ENCODE peak calls at places on chromosomes 4 and X, in ten cellular contexts. E is left lung; I is SK-N-SH; K is fibroblast of lung; U is ovary; F is HepG2; J is CD8-positive, alpha-beta T cell; Z is heart left ventricle; Y is cardiac muscle cell; G is CD8-positive, alpha-beta memory T cell. L is an unnamed sample. For H3K36me3, the result is how much of the 10 kb centered on the place peaks cover.

GRCh38 chrX:149198980-149199732 is 305.9 kb downstream of the IDS start:
- DNase-seq in E (no peak), I (no peak), K (no peak), U (no peak), F (no peak), J (no peak), Z (no peak), Y (no peak), G (no peak), L (no peak)

GRCh38 chrX:121579016-121579760 is 531.8 kb downstream of the GLUD2 start:
- DNase-seq in E (no peak), I (peak), K (peak), U (no peak), F (peak), J (no peak), Z (no peak), Y (peak), G (no peak), L (no peak)

GRCh38 chrX:118855681-118856310 is 32.2 kb downstream of the ZCCHC12 start:
- DNase-seq in E (no peak), I (no peak), K (no peak), U (no peak), F (peak), J (no peak), Z (no peak), Y (no peak), G (no peak), L (no peak)

GRCh38 chrX:119389214-119389613 is 9.9 kb upstream of the SLC25A43 start:
- DNase-seq in E (no peak), I (no peak), K (no peak), U (no peak), F (peak), J (no peak), Z (no peak), Y (no peak), G (no peak), L (no peak)

GRCh38 chrX:133265331-133265730 is 47.2 kb upstream of the TFDP3 start:
- DNase-seq in E (no peak), I (no peak), K (peak), U (no peak), F (peak), J (no peak), Z (no peak), Y (peak), G (no peak), L (no peak)

GRCh38 chr4:164442167-164442566 is 311.8 kb upstream of the SMIM31 start:
- DNase-seq in E (no peak), I (no peak), K (peak), U (no peak), F (no peak), J (no peak), Z (no peak), Y (no peak), G (no peak), L (no peak)

GRCh38 chr4:168197926-168198325 is 105.6 kb downstream of the ANXA10 start:
- DNase-seq in E (no peak), I (no peak), K (peak), U (no peak), F (no peak), J (no peak), Z (no peak), Y (no peak), G (no peak), L (no peak)

GRCh38 chr4:8644966-8645752 is 52.6 kb downstream of the CPZ start:
- DNase-seq in E (peak), I (no peak), K (no peak), U (no peak), F (no peak), J (no peak), Z (peak), Y (no peak), G (no peak), L (no peak)

GRCh38 chr4:794911-795725 is 30.8 kb downstream of the CPLX1 start:
- DNase-seq in E (peak), I (no peak), K (no peak), U (no peak), F (no peak), J (no peak), Z (no peak), Y (no peak), G (no peak), L (no peak)

GRCh38 chr4:57462843-57463242 is 352.7 kb upstream of the IGFBP7 start:
- DNase-seq in E (no peak), I (no peak), K (no peak), U (no peak), F (no peak), J (no peak), Z (no peak), Y (no peak), G (no peak), L (no peak)

GRCh38 chrX:22952011-22952410 is 47.7 kb upstream of the DDX53 start:
- DNase-seq in E (no peak), I (peak), K (peak), U (no peak), F (no peak), J (no peak), Z (no peak), Y (peak), G (no peak), L (no peak)

GRCh38 chr4:109294006-109294405 is 8.5 kb downstream of the COL25A1 start:
- DNase-seq in E (no peak), I (peak), K (no peak), U (no peak), F (peak), J (no peak), Z (no peak), Y (peak), G (no peak), L (no peak)

GRCh38 chrX:16666541-16666940 is 16.6 kb downstream of the S100G start:
- DNase-seq in E (no peak), I (no peak), K (peak), U (no peak), F (no peak), J (no peak), Z (no peak), Y (no peak), G (no peak), L (no peak)

GRCh38 chrX:109508915-109509314 is 27.0 kb upstream of the GUCY2F start:
- DNase-seq in E (no peak), I (no peak), K (no peak), U (no peak), F (no peak), J (no peak), Z (no peak), Y (no peak), G (no peak), L (no peak)

GRCh38 chrX:149540133-149540620 is 635 bp upstream of the EOLA1 start:
- DNase-seq in E (peak), I (peak), K (peak), U (peak), F (peak), J (peak), Z (peak), Y (peak), G (peak), L (peak)

GRCh38 chrX:38806875-38807601 is 5.8 kb downstream of the MID1IP1 start:
- DNase-seq in E (no peak), I (no peak), K (no peak), U (no peak), F (peak), J (no peak), Z (no peak), Y (peak), G (no peak), L (no peak)

GRCh38 chrX:86579777-86580176 is 431.5 kb downstream of the DACH2 start:
- DNase-seq in E (no peak), I (no peak), K (no peak), U (no peak), F (no peak), J (no peak), Z (no peak), Y (no peak), G (no peak), L (no peak)
- H3K4me3 ChIP-seq in E (no peak), I (no peak), K (no peak), U (no peak), F (no peak), J (no peak), Z (no peak), Y (no peak), G (no peak), L (no peak)

DNA sequence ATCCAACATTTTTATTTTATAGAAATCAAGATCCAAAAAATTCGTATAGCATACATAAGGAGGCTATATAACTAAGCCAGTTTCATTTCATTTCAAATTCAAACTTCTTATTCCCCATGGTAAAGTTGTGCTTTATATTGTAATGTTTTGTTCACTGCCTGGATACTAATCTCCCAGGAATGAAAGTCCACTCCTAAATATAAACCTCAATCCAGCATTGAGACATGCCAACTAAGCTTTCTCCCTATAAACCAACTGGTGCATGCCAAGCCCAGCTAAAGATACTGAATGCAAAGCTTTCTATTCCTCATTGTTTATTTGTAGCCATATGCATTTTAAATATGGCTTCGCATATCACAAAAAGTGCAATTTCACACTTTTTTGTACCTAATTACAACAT is 63.8 kb upstream of the INPP4B start:
- DNase-seq in E (no peak), I (no peak), K (peak), U (no peak), F (no peak), J (no peak), Z (no peak), Y (no peak), G (no peak), L (no peak)
- H3K36me3 ChIP-seq in E (under half), I (under half), K (under half), U (under half), F (under half), J (under half), Z (under half), Y (under half), G (under half), L (under half)

GRCh38 chr4:119025440-119025839 is 110.2 kb upstream of the MYOZ2 start:
- DNase-seq in E (no peak), I (no peak), K (peak), U (peak), F (no peak), J (no peak), Z (no peak), Y (no peak), G (no peak), L (no peak)
- H3K4me3 ChIP-seq in E (no peak), I (no peak), K (peak), U (peak), F (no peak), J (no peak), Z (no peak), Y (no peak), G (no peak), L (no peak)

DNA sequence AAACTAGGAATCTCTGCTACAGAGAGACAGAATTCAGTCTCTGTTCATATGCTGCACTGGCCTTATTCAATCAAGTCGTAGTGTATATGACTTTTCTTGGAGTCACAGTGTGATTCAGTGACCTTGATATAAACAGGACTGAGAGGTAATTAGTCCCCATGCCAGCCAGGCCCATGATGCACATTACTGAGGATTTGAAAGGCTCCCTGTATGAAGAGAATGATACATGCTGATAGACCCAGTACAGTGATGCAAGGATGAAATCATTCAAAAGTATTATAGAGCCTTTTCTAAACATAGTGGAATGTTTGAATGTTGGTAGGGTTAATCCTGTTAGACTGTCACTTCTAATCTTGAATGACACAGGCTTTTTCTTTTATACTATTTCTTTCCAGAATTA is 34.1 kb downstream of the ANXA3 start:
- DNase-seq in E (no peak), I (no peak), K (peak), U (no peak), F (no peak), J (no peak), Z (no peak), Y (no peak), G (no peak), L (no peak)
- H3K36me3 ChIP-seq in E (half or more), I (under half), K (under half), U (under half), F (under half), J (under half), Z (under half), Y (under half), G (under half), L (under half)

DNA sequence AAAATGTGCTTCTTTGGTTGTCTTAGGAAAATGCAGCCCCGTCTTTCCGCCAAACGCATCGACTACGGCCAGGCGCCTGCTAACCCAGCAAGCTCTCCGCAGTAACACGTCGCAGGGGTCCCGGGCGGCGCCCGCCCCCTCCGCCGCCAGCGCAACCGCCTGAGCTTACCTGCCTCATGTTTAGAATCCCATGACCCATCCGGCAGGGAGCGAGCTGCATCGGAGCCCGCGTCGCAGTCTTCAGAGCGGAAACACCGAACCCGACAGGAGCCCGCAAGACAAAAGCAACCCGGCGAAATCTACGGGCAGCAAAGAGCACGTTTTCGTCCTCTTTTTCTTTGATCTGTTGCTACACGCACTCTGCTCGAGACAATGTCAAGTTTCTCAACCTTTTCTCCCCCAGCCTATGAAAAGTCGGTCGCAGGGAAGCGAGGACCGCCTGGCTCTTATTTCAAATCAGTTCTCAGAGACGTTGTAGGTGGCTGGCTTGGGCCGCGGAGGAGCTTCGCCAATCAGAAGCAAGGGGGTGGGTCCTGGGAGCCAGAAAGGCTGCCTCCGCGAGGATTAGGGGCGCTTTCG is at the start of gene MID1:
- DNase-seq in E (peak), I (peak), K (peak), U (peak), F (no peak), J (no peak), Z (peak), Y (peak), G (no peak), L (no peak)
- H3K4me3 ChIP-seq in E (peak), I (peak), K (peak), U (peak), F (no peak), J (no peak), Z (peak), Y (peak), G (no peak), L (no peak)

GRCh38 chr4:113981591-113981990 is 2.1 kb upstream of the ARSJ start:
- DNase-seq in E (no peak), I (no peak), K (peak), U (no peak), F (no peak), J (no peak), Z (no peak), Y (no peak), G (no peak), L (no peak)

GRCh38 chr4:113978561-113979156 is 788 bp downstream of the ARSJ start:
- DNase-seq in E (peak), I (peak), K (peak), U (peak), F (no peak), J (no peak), Z (peak), Y (no peak), G (no peak), L (no peak)

GRCh38 chr4:113979973-113980615 is 647 bp upstream of the ARSJ start:
- DNase-seq in E (no peak), I (no peak), K (peak), U (no peak), F (no peak), J (no peak), Z (no peak), Y (no peak), G (no peak), L (no peak)

GRCh38 chr4:113979157-113979972 is at the start of gene ARSJ:
- DNase-seq in E (peak), I (peak), K (peak), U (peak), F (no peak), J (no peak), Z (peak), Y (peak), G (no peak), L (no peak)

DNA sequence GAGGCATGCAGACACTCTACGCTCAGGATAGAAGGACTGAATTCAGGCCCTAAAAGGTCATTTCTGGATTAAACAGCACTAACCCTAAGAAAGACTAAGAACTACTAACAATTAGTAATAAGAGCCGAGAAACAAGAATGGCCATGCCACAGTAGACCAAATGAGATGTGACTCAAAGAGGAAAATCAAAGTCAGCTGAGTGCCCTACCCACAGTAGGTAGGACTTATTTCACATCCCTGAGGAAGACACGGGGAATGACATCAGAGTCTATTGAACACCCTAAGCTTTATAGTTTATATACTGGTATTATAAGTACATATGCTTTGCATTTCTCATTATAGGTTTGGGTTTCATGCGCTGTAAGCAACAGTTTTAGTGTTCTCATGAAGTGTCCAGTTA is 2.7 kb upstream of the ARSJ start:
- DNase-seq in E (no peak), I (no peak), K (peak), U (no peak), F (no peak), J (no peak), Z (no peak), Y (no peak), G (no peak), L (no peak)
- H3K36me3 ChIP-seq in E (under half), I (under half), K (under half), U (under half), F (under half), J (under half), Z (under half), Y (under half), G (under half), L (under half)

DNA sequence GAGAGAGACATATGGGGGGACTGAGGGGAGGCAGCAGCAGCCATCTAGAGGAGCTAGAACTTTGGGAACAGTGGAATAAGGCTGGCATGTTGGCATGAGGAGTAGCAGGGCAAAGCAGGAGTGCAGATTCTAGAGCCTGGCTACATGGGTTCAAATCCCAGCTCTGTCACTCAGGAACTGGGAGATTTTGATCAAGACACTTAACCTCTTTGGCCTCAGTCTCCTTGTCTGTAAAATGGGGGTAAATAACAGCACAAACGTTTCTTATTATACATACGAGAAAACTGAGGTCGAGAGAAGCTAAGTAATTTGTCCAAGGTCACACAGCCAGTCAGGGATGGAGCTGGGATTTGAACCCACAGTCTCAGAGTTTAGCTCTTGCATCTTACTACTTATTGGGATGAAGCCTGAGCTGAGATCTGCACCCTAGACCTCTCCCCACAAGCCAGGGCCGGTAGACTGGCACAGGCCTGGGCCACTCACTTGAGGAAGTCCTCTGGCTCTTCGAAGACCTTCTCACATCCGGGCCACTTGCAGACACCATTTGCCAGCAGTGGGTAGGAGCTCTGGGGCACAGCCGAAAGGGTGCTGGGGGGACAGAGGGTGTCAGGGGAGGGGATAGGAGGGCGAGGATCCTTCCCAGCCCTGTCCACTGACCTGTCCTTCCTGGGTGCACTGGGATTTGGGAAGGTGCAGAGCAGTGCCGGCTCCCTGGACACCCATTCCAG is 8.1 kb downstream of the FOXP3 start:
- DNase-seq in E (no peak), I (no peak), K (no peak), U (no peak), F (no peak), J (no peak), Z (no peak), Y (no peak), G (no peak), L (peak)
- H3K4me3 ChIP-seq in E (no peak), I (no peak), K (no peak), U (no peak), F (no peak), J (no peak), Z (no peak), Y (no peak), G (no peak), L (no peak)

L was measured in CD4-positive, CD25-positive, alpha-beta regulatory T cell.